ENCODE peak calls at places on chromosomes 6 and 20, in four cellular contexts. S is stomach, W is ovary, Y is upper lobe of left lung. C is an unnamed sample.

GRCh38 chr6:32148722-32149576 is 2.8 kb downstream of the PRRT1 start:
- DNase-seq in W (peak), Y (peak), S (peak), C (peak)

GRCh38 chr6:68638225-68638900 is 3.3 kb downstream of the ADGRB3 start:
- DNase-seq in S (peak), Y (no peak), W (no peak), C (no peak)

GRCh38 chr6:20639161-20639560 is 104.9 kb downstream of the CDKAL1 start:
- DNase-seq in W (no peak), Y (no peak), S (no peak), C (no peak)

GRCh38 chr20:6768228-6769185 is 1.0 kb downstream of the BMP2 start:
- DNase-seq in W (peak), S (peak), Y (peak), C (peak)

GRCh38 chr20:37538003-37538402 is 10.3 kb upstream of the BLCAP start:
- DNase-seq in W (no peak), S (no peak), Y (peak), C (peak)

GRCh38 chr20:20711413-20711812 is 1.0 kb downstream of the RALGAPA2 start:
- DNase-seq in W (no peak), Y (peak), S (no peak), C (no peak)

GRCh38 chr6:169795196-169795595 is 43.8 kb downstream of the ERMARD start:
- DNase-seq in W (no peak), S (no peak), Y (no peak), C (no peak)

GRCh38 chr6:124793406-124793805 is 168.8 kb upstream of the RNF217 start:
- DNase-seq in Y (no peak), S (no peak), W (no peak), C (no peak)

GRCh38 chr6:1658212-1659005 is 48.7 kb downstream of the FOXC1 start:
- DNase-seq in S (no peak), W (no peak), Y (no peak), C (no peak)

GRCh38 chr6:149859368-149859767 is 4.8 kb downstream of the LRP11 start:
- DNase-seq in W (no peak), Y (peak), S (no peak), C (no peak)

GRCh38 chr6:33248643-33248931 is 23.1 kb downstream of the VPS52 start:
- DNase-seq in W (no peak), S (peak), Y (no peak), C (no peak)

GRCh38 chr6:25991785-25992412 is 29.3 kb downstream of the TRIM38 start:
- DNase-seq in S (peak), W (peak), Y (peak), C (peak)

GRCh38 chr6:25995507-25995906 is 32.9 kb downstream of the TRIM38 start:
- DNase-seq in W (no peak), S (no peak), Y (no peak), C (no peak)

GRCh38 chr6:25990172-25990873 is 27.7 kb downstream of the TRIM38 start:
- DNase-seq in Y (no peak), S (no peak), W (no peak), C (no peak)

GRCh38 chr6:25992413-25993037 is 29.9 kb downstream of the TRIM38 start:
- DNase-seq in Y (peak), S (peak), W (peak), C (peak)

GRCh38 chr6:25993038-25993684 is 30.6 kb downstream of the TRIM38 start:
- DNase-seq in Y (no peak), W (no peak), S (no peak), C (no peak)
- TF ChIP-seq POLR2A in Y (no peak), W (no peak), S (no peak), C (no peak)

DNA sequence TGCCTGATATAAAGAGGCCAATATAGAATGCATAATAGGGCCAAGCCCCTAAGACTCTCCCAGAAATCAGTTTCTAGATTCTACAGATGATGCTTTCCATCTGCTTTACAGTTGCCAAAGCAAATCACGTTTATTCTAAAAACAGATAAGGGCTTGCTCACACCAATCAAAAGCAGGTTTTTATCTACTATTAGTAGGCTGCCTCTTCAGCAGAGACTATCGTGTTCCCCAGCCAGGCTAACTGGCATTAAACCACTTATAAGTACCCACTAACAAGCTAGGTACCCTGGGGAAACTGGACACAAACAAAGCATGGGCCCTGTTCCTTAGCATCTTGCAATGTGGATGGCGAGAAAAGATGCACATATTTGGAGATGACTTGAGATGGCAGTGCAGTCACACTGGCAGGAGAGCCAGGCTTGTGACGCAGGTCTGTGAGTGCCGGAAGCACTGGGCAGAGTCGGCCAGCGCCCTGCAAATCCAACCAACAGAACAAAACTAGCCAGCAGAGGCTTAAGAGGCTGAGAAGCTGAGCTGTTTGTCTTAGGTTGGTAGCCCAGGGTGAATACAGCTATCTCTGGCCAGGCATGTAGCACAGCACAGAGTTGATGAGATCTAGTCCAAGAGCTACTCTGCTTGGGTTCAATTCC is 73.4 kb downstream of the GFOD1 start:
- DNase-seq in Y (peak), W (no peak), S (no peak), C (peak)
- TF ChIP-seq CTCF in Y (no peak), W (no peak), S (no peak), C (no peak)

GRCh38 chr6:139690007-139690406 is 315.6 kb upstream of the CITED2 start:
- DNase-seq in W (no peak), Y (no peak), S (no peak), C (no peak)
- H3K4me3 ChIP-seq in W (no peak), Y (no peak), S (no peak), C (no peak)

DNA sequence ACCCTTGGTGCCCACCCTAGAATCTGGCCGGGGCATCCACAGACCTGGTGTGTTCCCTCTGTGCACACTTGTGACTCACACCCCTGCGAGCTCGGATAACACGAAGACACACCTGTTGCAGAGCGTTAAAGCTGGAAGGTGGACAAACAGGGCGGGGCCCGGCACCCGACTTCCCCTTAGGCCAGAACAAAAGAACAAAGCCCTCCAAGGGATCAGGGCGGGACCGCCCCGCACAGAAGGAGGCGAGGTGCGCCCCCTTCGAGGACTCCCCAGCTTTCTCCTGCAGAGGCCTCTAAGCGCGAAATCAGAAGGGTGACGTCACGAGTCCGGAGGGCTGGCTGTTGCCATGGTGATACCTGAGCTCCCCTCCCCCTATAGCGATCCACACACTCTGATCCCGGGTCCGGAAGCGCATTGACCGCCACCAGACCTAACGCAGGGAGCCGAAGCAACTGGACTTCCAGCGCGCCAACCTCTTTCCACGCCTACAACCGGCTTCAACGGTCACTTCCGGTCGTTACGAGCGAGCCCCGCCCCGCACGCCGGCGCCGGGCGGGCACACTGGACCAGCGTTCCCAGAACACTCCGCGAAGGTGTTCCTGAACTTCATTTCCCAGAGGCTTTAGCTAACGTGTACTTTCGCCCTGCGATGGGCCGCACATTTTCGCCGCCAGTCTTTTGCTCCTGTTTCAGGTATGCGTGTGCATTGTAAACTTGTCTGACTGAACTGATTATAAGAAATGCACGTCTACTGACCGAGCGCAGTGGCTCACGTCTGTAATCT is at the start of gene ZNF184:
- DNase-seq in W (peak), S (peak), Y (peak), C (peak)
- TF ChIP-seq POLR2A in W (peak), S (no peak), Y (peak), C (peak)

GRCh38 chr6:7900621-7901020 is 10.0 kb downstream of the TXNDC5 start:
- DNase-seq in W (no peak), S (no peak), Y (no peak), C (no peak)

GRCh38 chr6:7897461-7898192 is 13.0 kb downstream of the TXNDC5 start:
- DNase-seq in Y (no peak), S (no peak), W (no peak), C (no peak)

GRCh38 chr6:7901056-7901455 is 9.5 kb downstream of the TXNDC5 start:
- DNase-seq in W (no peak), Y (no peak), S (no peak), C (no peak)

GRCh38 chr6:7899889-7900213 is 10.7 kb downstream of the TXNDC5 start:
- DNase-seq in W (no peak), Y (no peak), S (no peak), C (no peak)

GRCh38 chr6:7899046-7899888 is 11.3 kb downstream of the TXNDC5 start:
- DNase-seq in W (no peak), S (no peak), Y (no peak), C (no peak)
- TF ChIP-seq CTCF in W (no peak), S (no peak), Y (no peak), C (no peak)

GRCh38 chr20:58985656-58986055 is 4.6 kb downstream of the NELFCD start:
- DNase-seq in Y (no peak), W (no peak), S (peak), C (peak)

GRCh38 chr20:58984691-58985090 is 3.6 kb downstream of the NELFCD start:
- DNase-seq in Y (no peak), S (peak), W (no peak), C (no peak)

GRCh38 chr20:58980711-58981563 is at the start of gene NELFCD:
- DNase-seq in Y (peak), S (peak), W (peak), C (peak)

GRCh38 chr20:58981564-58982364 is 708 bp downstream of the NELFCD start:
- DNase-seq in Y (peak), W (peak), S (peak), C (no peak)

DNA sequence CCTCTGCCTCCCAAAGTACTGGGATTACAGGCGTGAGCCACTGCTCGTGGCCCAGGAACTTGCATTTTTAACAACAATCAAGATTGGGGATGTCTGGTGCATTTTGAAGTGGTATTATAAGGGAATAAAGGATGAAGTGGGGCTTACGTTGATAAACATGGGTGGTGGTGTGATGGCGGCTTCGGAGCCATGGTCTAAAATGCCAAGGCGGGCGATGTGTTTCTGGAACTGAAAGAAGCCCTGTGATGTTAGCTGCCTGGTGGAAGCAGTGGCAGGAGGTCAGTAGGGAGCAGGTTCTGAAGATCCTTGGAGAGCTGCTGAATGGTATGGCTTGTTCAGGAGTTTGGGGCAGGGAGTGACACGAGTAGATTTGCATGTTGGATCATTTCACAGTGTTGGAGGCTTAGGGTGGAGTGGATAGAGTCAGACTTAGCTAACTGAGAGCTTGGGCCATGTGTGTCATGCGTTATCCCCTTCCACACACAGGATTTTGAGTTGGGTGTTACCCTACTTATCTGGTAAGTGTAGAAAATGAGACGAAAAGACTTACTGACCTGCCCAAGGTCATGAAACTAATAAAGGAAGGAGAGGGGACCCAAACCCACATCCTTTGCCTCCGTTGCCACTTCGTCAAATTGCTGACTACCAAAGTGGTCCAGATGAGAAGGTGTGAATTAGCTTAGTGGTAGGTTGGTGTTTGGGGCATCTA is 1.5 kb downstream of the NELFCD start:
- DNase-seq in W (no peak), S (peak), Y (peak), C (peak)
- H3K4me3 ChIP-seq in W (peak), S (peak), Y (no peak), C (no peak)

GRCh38 chr6:35477028-35477427 is 8.8 kb downstream of the RPL10A start:
- DNase-seq in S (no peak), Y (no peak), W (no peak), C (no peak)
- TF ChIP-seq POLR2A in S (no peak), Y (no peak), W (no peak), C (no peak)

DNA sequence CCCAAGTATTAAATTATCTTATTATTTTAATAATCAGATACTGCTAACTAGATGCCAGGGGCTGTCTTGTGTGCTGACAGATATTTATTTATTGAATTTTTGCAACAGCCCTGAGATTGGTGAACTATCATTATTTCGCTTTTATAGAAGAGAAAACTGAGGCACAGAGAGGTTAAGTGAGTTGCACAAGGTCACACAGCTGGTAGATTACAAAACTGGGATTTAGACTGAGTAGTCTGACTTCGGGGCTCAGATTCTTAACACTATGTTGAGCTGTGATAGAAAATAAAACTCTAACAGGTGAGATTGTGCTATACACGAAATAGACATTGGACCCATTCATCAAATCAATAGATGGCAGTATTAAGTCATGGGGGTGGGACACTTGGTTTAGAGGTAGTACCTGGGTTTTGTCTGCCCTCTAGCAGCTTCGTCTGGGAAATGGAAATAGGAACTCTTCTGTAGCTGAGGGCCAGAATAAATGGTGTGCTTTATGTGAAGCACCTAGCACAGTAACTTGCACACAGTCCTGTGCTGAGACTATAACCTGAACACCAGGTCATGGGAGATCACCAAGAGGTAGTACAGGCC is 113.4 kb downstream of the B3GAT2 start:
- DNase-seq in W (no peak), S (no peak), Y (no peak), C (no peak)
- TF ChIP-seq CTCF in W (no peak), S (no peak), Y (no peak), C (no peak)

GRCh38 chr20:1905009-1905408 is 9.8 kb downstream of the SIRPA start:
- DNase-seq in Y (no peak), W (no peak), S (no peak), C (no peak)
- H3K4me3 ChIP-seq in Y (no peak), W (no peak), S (no peak), C (no peak)

GRCh38 chr6:118982256-118982911 is 47.4 kb upstream of the MCM9 start:
- DNase-seq in Y (no peak), W (no peak), S (no peak), C (no peak)
- TF ChIP-seq POLR2A in Y (no peak), W (no peak), S (no peak), C (no peak)

C was measured in lower leg skin.